ENCODE peak calls at places on chromosomes 12 and 14, in four cellular contexts. Z, Q, L and J are unnamed samples.

GRCh38 chr14:30270200-30271161 is 288.5 kb upstream of the G2E3 start:
- DNase-seq in L (peak; percentile 48), Q (peak; percentile 70), Z (peak; percentile 83), J (peak; percentile 50)

GRCh38 chr12:3597526-3598210 is 106.7 kb downstream of the PRMT8 start:
- DNase-seq in Z (no peak), L (no peak), Q (no peak), J (no peak)

GRCh38 chr14:53168786-53169185 is 15.7 kb upstream of the DDHD1 start:
- DNase-seq in L (no peak), Z (no peak), Q (no peak), J (no peak)

GRCh38 chr14:91281346-91281745 is 36.8 kb upstream of the GPR68 start:
- DNase-seq in Z (no peak), L (peak; percentile 1), Q (no peak), J (no peak)

GRCh38 chr12:12449533-12450025 is 92.7 kb downstream of the BORCS5 start:
- DNase-seq in Q (no peak), L (no peak), Z (no peak), J (no peak)

GRCh38 chr12:3772380-3772779 is 19.5 kb upstream of the CRACR2A start:
- DNase-seq in Z (no peak), Q (no peak), L (peak; percentile 38), J (no peak)

GRCh38 chr12:29698756-29699155 is 85.0 kb downstream of the TMTC1 start:
- DNase-seq in Q (no peak), Z (no peak), L (no peak), J (no peak)

GRCh38 chr12:131672941-131673330 is 38.0 kb upstream of the SFSWAP start:
- DNase-seq in Q (no peak), Z (no peak), L (no peak), J (no peak)

GRCh38 chr14:47208434-47208833 is 467.0 kb downstream of the MDGA2 start:
- DNase-seq in Q (no peak), Z (no peak), L (no peak), J (no peak)

GRCh38 chr12:116146386-116146785 is 131.1 kb downstream of the MED13L start:
- DNase-seq in Z (no peak), L (no peak), Q (no peak), J (no peak)

GRCh38 chr12:122793685-122794106 is 19.3 kb downstream of the CCDC62 start:
- DNase-seq in Q (peak; percentile 44), L (no peak), Z (no peak), J (peak; percentile 45)